ENCODE peak calls at places on chromosomes 16 and 17, in eight cellular contexts. H is A172, S is A549, B is iPS-NIHi11, M is cardiac muscle cell, O is SK-N-MC, U is putamen, I is NCI-H2081. Z is an unnamed sample.

GRCh38 chr16:20402651-20403050 is 1.9 kb downstream of the PDILT start:
- DNase-seq in U (no peak), M (no peak), B (no peak), I (no peak), O (no peak), S (no peak), H (no peak), Z (no peak)

GRCh38 chr16:26648851-26649250 is 417.9 kb upstream of the C16orf82 start:
- DNase-seq in S (no peak), O (no peak), I (no peak), M (no peak), U (no peak), H (no peak), B (no peak), Z (no peak)

GRCh38 chr16:24717411-24717810 is 12.0 kb upstream of the TNRC6A start:
- DNase-seq in I (no peak), H (peak; percentile 19), M (peak; percentile 94), U (no peak), O (no peak), S (no peak), B (no peak), Z (no peak)

GRCh38 chr16:58508671-58509251 is 6.6 kb upstream of the SETD6 start:
- DNase-seq in B (no peak), O (no peak), S (no peak), U (no peak), H (no peak), I (no peak), M (no peak), Z (no peak)

GRCh38 chr16:4420703-4421102 is 4.3 kb upstream of the CORO7 start:
- DNase-seq in O (no peak), B (no peak), S (no peak), U (no peak), I (no peak), M (no peak), H (no peak), Z (no peak)

GRCh38 chr17:80248894-80249710 is 11.6 kb upstream of the RNF213 start:
- DNase-seq in H (no peak), O (no peak), M (no peak), S (no peak), B (no peak), I (no peak), U (no peak), Z (no peak)

GRCh38 chr17:51119415-51120356 is 982 bp downstream of the SPAG9 start:
- DNase-seq in B (peak; percentile 49), H (peak; percentile 41), S (peak; percentile 50), I (peak; percentile 21), M (peak; percentile 34), O (no peak), U (peak; percentile 23), Z (peak; percentile 55)

GRCh38 chr17:27322690-27323508 is 29.0 kb downstream of the WSB1 start:
- DNase-seq in S (no peak), I (no peak), M (no peak), B (no peak), U (no peak), H (no peak), O (no peak), Z (no peak)

GRCh38 chr16:51540259-51540658 is 389.2 kb upstream of the SALL1 start:
- DNase-seq in H (peak; percentile 79), S (no peak), O (no peak), I (no peak), M (no peak), U (no peak), B (no peak), Z (no peak)

GRCh38 chr17:52762147-52762793 is 603.8 kb upstream of the CA10 start:
- DNase-seq in M (no peak), U (no peak), H (no peak), O (peak; percentile 97), B (no peak), S (no peak), I (no peak), Z (no peak)